ENCODE peak calls at places on chromosomes 11 and 22, in eight cellular contexts. One of them, this sample, is unnamed.

GRCh38 chr11:34653031-34653430 is 32.1 kb downstream of the EHF start:
- DNase-seq in OCI-LY7: no peak
- DNase-seq in SW480: no peak
- DNase-seq in globus pallidus: no peak
- DNase-seq in ACHN: no peak
- DNase-seq in cardiac muscle cell: no peak
- DNase-seq in stimulated activated CD4-positive, alpha-beta T cell treated with anti-CD3 and anti-CD28 coated beads, Interleukin-1b, Interleukin-23, amount 100 ng/mL, for 24 hours: no peak
- DNase-seq in iPS-NIHi11: no peak
- DNase-seq in this sample: no peak

GRCh38 chr11:65428578-65429068 is 6.0 kb downstream of the NEAT1 start:
- DNase-seq in OCI-LY7: no peak
- DNase-seq in globus pallidus: no peak
- DNase-seq in ACHN: no peak
- DNase-seq in cardiac muscle cell: no peak
- DNase-seq in iPS-NIHi11: no peak
- DNase-seq in stimulated activated CD4-positive, alpha-beta T cell treated with anti-CD3 and anti-CD28 coated beads, Interleukin-1b, Interleukin-23, amount 100 ng/mL, for 24 hours: no peak
- DNase-seq in SW480: peak; percentile 50
- DNase-seq in this sample: peak; percentile 69

GRCh38 chr22:19139974-19140373 is 4.5 kb downstream of the ESS2 start:
- DNase-seq in stimulated activated CD4-positive, alpha-beta T cell treated with anti-CD3 and anti-CD28 coated beads, Interleukin-1b, Interleukin-23, amount 100 ng/mL, for 24 hours: no peak
- DNase-seq in cardiac muscle cell: no peak
- DNase-seq in OCI-LY7: no peak
- DNase-seq in SW480: no peak
- DNase-seq in iPS-NIHi11: no peak
- DNase-seq in globus pallidus: no peak
- DNase-seq in ACHN: no peak
- DNase-seq in this sample: no peak

GRCh38 chr22:19876314-19876940 is 21.8 kb upstream of the GNB1L start:
- DNase-seq in stimulated activated CD4-positive, alpha-beta T cell treated with anti-CD3 and anti-CD28 coated beads, Interleukin-1b, Interleukin-23, amount 100 ng/mL, for 24 hours: no peak
- DNase-seq in ACHN: no peak
- DNase-seq in cardiac muscle cell: no peak
- DNase-seq in iPS-NIHi11: no peak
- DNase-seq in globus pallidus: no peak
- DNase-seq in SW480: no peak
- DNase-seq in OCI-LY7: no peak
- DNase-seq in this sample: no peak

GRCh38 chr11:134939905-134940304 is 527.9 kb upstream of the B3GAT1 start:
- DNase-seq in cardiac muscle cell: peak; percentile 5
- DNase-seq in iPS-NIHi11: no peak
- DNase-seq in stimulated activated CD4-positive, alpha-beta T cell treated with anti-CD3 and anti-CD28 coated beads, Interleukin-1b, Interleukin-23, amount 100 ng/mL, for 24 hours: no peak
- DNase-seq in globus pallidus: no peak
- DNase-seq in SW480: no peak
- DNase-seq in ACHN: peak; percentile 7
- DNase-seq in OCI-LY7: no peak
- DNase-seq in this sample: no peak

GRCh38 chr11:120642196-120642894 is 130.8 kb downstream of the GRIK4 start:
- DNase-seq in cardiac muscle cell: no peak
- DNase-seq in SW480: no peak
- DNase-seq in stimulated activated CD4-positive, alpha-beta T cell treated with anti-CD3 and anti-CD28 coated beads, Interleukin-1b, Interleukin-23, amount 100 ng/mL, for 24 hours: no peak
- DNase-seq in OCI-LY7: no peak
- DNase-seq in iPS-NIHi11: no peak
- DNase-seq in ACHN: no peak
- DNase-seq in globus pallidus: no peak
- DNase-seq in this sample: no peak

GRCh38 chr11:36372101-36372767 is 76.1 kb downstream of the PRR5L start:
- DNase-seq in OCI-LY7: no peak
- DNase-seq in globus pallidus: no peak
- DNase-seq in iPS-NIHi11: no peak
- DNase-seq in cardiac muscle cell: peak; percentile 96
- DNase-seq in ACHN: no peak
- DNase-seq in stimulated activated CD4-positive, alpha-beta T cell treated with anti-CD3 and anti-CD28 coated beads, Interleukin-1b, Interleukin-23, amount 100 ng/mL, for 24 hours: no peak
- DNase-seq in SW480: peak; percentile 49
- DNase-seq in this sample: no peak

GRCh38 chr11:45922425-45923082 is at the start of gene LARGE2:
- DNase-seq in OCI-LY7: no peak
- DNase-seq in cardiac muscle cell: no peak
- DNase-seq in iPS-NIHi11: peak; percentile 98
- DNase-seq in SW480: peak; percentile 78
- DNase-seq in globus pallidus: no peak
- DNase-seq in ACHN: no peak
- DNase-seq in stimulated activated CD4-positive, alpha-beta T cell treated with anti-CD3 and anti-CD28 coated beads, Interleukin-1b, Interleukin-23, amount 100 ng/mL, for 24 hours: no peak
- DNase-seq in this sample: peak; percentile 35

GRCh38 chr22:33221566-33221965 is 163.4 kb upstream of the SYN3 start:
- DNase-seq in OCI-LY7: no peak
- DNase-seq in iPS-NIHi11: no peak
- DNase-seq in ACHN: no peak
- DNase-seq in SW480: no peak
- DNase-seq in stimulated activated CD4-positive, alpha-beta T cell treated with anti-CD3 and anti-CD28 coated beads, Interleukin-1b, Interleukin-23, amount 100 ng/mL, for 24 hours: no peak
- DNase-seq in cardiac muscle cell: no peak
- DNase-seq in globus pallidus: no peak
- DNase-seq in this sample: no peak

GRCh38 chr22:23834830-23835772 is 3.7 kb downstream of the DERL3 start:
- DNase-seq in SW480: no peak
- DNase-seq in stimulated activated CD4-positive, alpha-beta T cell treated with anti-CD3 and anti-CD28 coated beads, Interleukin-1b, Interleukin-23, amount 100 ng/mL, for 24 hours: no peak
- DNase-seq in globus pallidus: peak; percentile 86
- DNase-seq in OCI-LY7: no peak
- DNase-seq in iPS-NIHi11: no peak
- DNase-seq in cardiac muscle cell: no peak
- DNase-seq in ACHN: no peak
- DNase-seq in this sample: no peak

GRCh38 chr11:97656356-97656755 is 1266.5 kb downstream of the JRKL start:
- DNase-seq in stimulated activated CD4-positive, alpha-beta T cell treated with anti-CD3 and anti-CD28 coated beads, Interleukin-1b, Interleukin-23, amount 100 ng/mL, for 24 hours: no peak
- DNase-seq in SW480: no peak
- DNase-seq in globus pallidus: no peak
- DNase-seq in cardiac muscle cell: no peak
- DNase-seq in OCI-LY7: no peak
- DNase-seq in ACHN: no peak
- DNase-seq in iPS-NIHi11: no peak
- DNase-seq in this sample: no peak

GRCh38 chr11:126464796-126465195 is 109.3 kb downstream of the ST3GAL4 start:
- DNase-seq in cardiac muscle cell: no peak
- DNase-seq in ACHN: no peak
- DNase-seq in globus pallidus: no peak
- DNase-seq in iPS-NIHi11: no peak
- DNase-seq in OCI-LY7: no peak
- DNase-seq in stimulated activated CD4-positive, alpha-beta T cell treated with anti-CD3 and anti-CD28 coated beads, Interleukin-1b, Interleukin-23, amount 100 ng/mL, for 24 hours: no peak
- DNase-seq in SW480: no peak
- DNase-seq in this sample: no peak

GRCh38 chr11:129895126-129896041 is at the start of gene NFRKB:
- DNase-seq in SW480: peak; percentile 72
- DNase-seq in globus pallidus: peak; percentile 79
- DNase-seq in iPS-NIHi11: peak; percentile 99
- DNase-seq in OCI-LY7: peak; percentile 90
- DNase-seq in stimulated activated CD4-positive, alpha-beta T cell treated with anti-CD3 and anti-CD28 coated beads, Interleukin-1b, Interleukin-23, amount 100 ng/mL, for 24 hours: peak; percentile 93
- DNase-seq in ACHN: peak; percentile 65
- DNase-seq in cardiac muscle cell: peak; percentile 75
- DNase-seq in this sample: peak; percentile 82

GRCh38 chr11:73637012-73637411 is 9.4 kb upstream of the PLEKHB1 start:
- DNase-seq in stimulated activated CD4-positive, alpha-beta T cell treated with anti-CD3 and anti-CD28 coated beads, Interleukin-1b, Interleukin-23, amount 100 ng/mL, for 24 hours: no peak
- DNase-seq in iPS-NIHi11: no peak
- DNase-seq in cardiac muscle cell: no peak
- DNase-seq in globus pallidus: no peak
- DNase-seq in OCI-LY7: no peak
- DNase-seq in SW480: no peak
- DNase-seq in ACHN: no peak
- DNase-seq in this sample: no peak

GRCh38 chr22:37817705-37818311 is 5.4 kb upstream of the GALR3 start:
- DNase-seq in cardiac muscle cell: peak; percentile 88
- DNase-seq in iPS-NIHi11: peak; percentile 96
- DNase-seq in OCI-LY7: peak; percentile 76
- DNase-seq in ACHN: peak; percentile 69
- DNase-seq in stimulated activated CD4-positive, alpha-beta T cell treated with anti-CD3 and anti-CD28 coated beads, Interleukin-1b, Interleukin-23, amount 100 ng/mL, for 24 hours: peak; percentile 84
- DNase-seq in globus pallidus: peak; percentile 78
- DNase-seq in SW480: peak; percentile 59
- DNase-seq in this sample: peak; percentile 86

GRCh38 chr11:109870313-109870712 is 222.9 kb upstream of the ZC3H12C start:
- DNase-seq in SW480: no peak
- DNase-seq in cardiac muscle cell: no peak
- DNase-seq in globus pallidus: no peak
- DNase-seq in OCI-LY7: no peak
- DNase-seq in iPS-NIHi11: no peak
- DNase-seq in stimulated activated CD4-positive, alpha-beta T cell treated with anti-CD3 and anti-CD28 coated beads, Interleukin-1b, Interleukin-23, amount 100 ng/mL, for 24 hours: no peak
- DNase-seq in ACHN: no peak
- DNase-seq in this sample: no peak

GRCh38 chr22:24070553-24070952 is 59.4 kb downstream of the CABIN1 start:
- DNase-seq in SW480: no peak
- DNase-seq in OCI-LY7: no peak
- DNase-seq in iPS-NIHi11: no peak
- DNase-seq in stimulated activated CD4-positive, alpha-beta T cell treated with anti-CD3 and anti-CD28 coated beads, Interleukin-1b, Interleukin-23, amount 100 ng/mL, for 24 hours: no peak
- DNase-seq in globus pallidus: no peak
- DNase-seq in cardiac muscle cell: no peak
- DNase-seq in ACHN: no peak
- DNase-seq in this sample: no peak

GRCh38 chr11:10809373-10810199 is 860 bp upstream of the EIF4G2 start:
- DNase-seq in globus pallidus: no peak
- DNase-seq in ACHN: peak; percentile 61
- DNase-seq in SW480: peak; percentile 73
- DNase-seq in iPS-NIHi11: peak; percentile 73
- DNase-seq in stimulated activated CD4-positive, alpha-beta T cell treated with anti-CD3 and anti-CD28 coated beads, Interleukin-1b, Interleukin-23, amount 100 ng/mL, for 24 hours: peak; percentile 26
- DNase-seq in cardiac muscle cell: peak; percentile 85
- DNase-seq in OCI-LY7: peak; percentile 40
- DNase-seq in this sample: no peak

GRCh38 chr11:67044496-67044895 is 12.2 kb upstream of the RHOD start:
- DNase-seq in ACHN: no peak
- DNase-seq in globus pallidus: no peak
- DNase-seq in stimulated activated CD4-positive, alpha-beta T cell treated with anti-CD3 and anti-CD28 coated beads, Interleukin-1b, Interleukin-23, amount 100 ng/mL, for 24 hours: no peak
- DNase-seq in cardiac muscle cell: no peak
- DNase-seq in iPS-NIHi11: no peak
- DNase-seq in OCI-LY7: no peak
- DNase-seq in SW480: no peak
- DNase-seq in this sample: no peak

GRCh38 chr11:88151866-88152265 is 23.4 kb downstream of the RAB38 start:
- DNase-seq in OCI-LY7: no peak
- DNase-seq in ACHN: no peak
- DNase-seq in SW480: no peak
- DNase-seq in iPS-NIHi11: no peak
- DNase-seq in cardiac muscle cell: no peak
- DNase-seq in stimulated activated CD4-positive, alpha-beta T cell treated with anti-CD3 and anti-CD28 coated beads, Interleukin-1b, Interleukin-23, amount 100 ng/mL, for 24 hours: no peak
- DNase-seq in globus pallidus: no peak
- DNase-seq in this sample: no peak

GRCh38 chr11:81989093-81989492 is 744.6 kb downstream of the FAM181B start:
- DNase-seq in ACHN: no peak
- DNase-seq in SW480: no peak
- DNase-seq in OCI-LY7: no peak
- DNase-seq in globus pallidus: no peak
- DNase-seq in cardiac muscle cell: no peak
- DNase-seq in stimulated activated CD4-positive, alpha-beta T cell treated with anti-CD3 and anti-CD28 coated beads, Interleukin-1b, Interleukin-23, amount 100 ng/mL, for 24 hours: no peak
- DNase-seq in iPS-NIHi11: no peak
- DNase-seq in this sample: no peak

GRCh38 chr11:17719940-17720795 is 797 bp downstream of the MYOD1 start:
- DNase-seq in globus pallidus: no peak
- DNase-seq in cardiac muscle cell: peak; percentile 40
- DNase-seq in SW480: no peak
- DNase-seq in ACHN: no peak
- DNase-seq in iPS-NIHi11: peak; percentile 81
- DNase-seq in stimulated activated CD4-positive, alpha-beta T cell treated with anti-CD3 and anti-CD28 coated beads, Interleukin-1b, Interleukin-23, amount 100 ng/mL, for 24 hours: no peak
- DNase-seq in OCI-LY7: no peak
- DNase-seq in this sample: no peak